ENCODE peak calls at places on chromosome 12, in five cellular contexts. Z, C, V, R and Q are unnamed samples.

GRCh38 chr12:130526813-130527212 is 189.1 kb downstream of the PIWIL1 start:
- DNase-seq in Z (peak), C (peak), V (no peak), R (peak), Q (no peak)

GRCh38 chr12:5770727-5771126 is 174.3 kb downstream of the ANO2 start:
- DNase-seq in Z (no peak), C (no peak), V (no peak), R (no peak), Q (no peak)

GRCh38 chr12:12976366-12976765 is 23.7 kb downstream of the HEBP1 start:
- DNase-seq in Z (no peak), C (no peak), V (peak), R (no peak), Q (peak)

GRCh38 chr12:104219361-104219892 is 3.8 kb downstream of the TXNRD1 start:
- DNase-seq in Z (no peak), C (no peak), V (peak), R (no peak), Q (peak)

GRCh38 chr12:98332626-98333025 is 182.8 kb upstream of the TMPO start:
- DNase-seq in Z (no peak), C (no peak), V (no peak), R (no peak), Q (no peak)

GRCh38 chr12:119693006-119693405 is 25.1 kb downstream of the PRKAB1 start:
- DNase-seq in Z (no peak), C (no peak), V (no peak), R (no peak), Q (peak)

GRCh38 chr12:49342914-49343731 is 3.6 kb upstream of the DNAJC22 start:
- DNase-seq in Z (no peak), C (peak), V (no peak), R (no peak), Q (no peak)

GRCh38 chr12:109310247-109311125 is 1.4 kb upstream of the FOXN4 start:
- DNase-seq in Z (no peak), C (no peak), V (no peak), R (peak), Q (no peak)

GRCh38 chr12:71865166-71865713 is 25.7 kb downstream of the TBC1D15 start:
- DNase-seq in Z (no peak), C (no peak), V (no peak), R (no peak), Q (peak)

GRCh38 chr12:120453977-120454376 is 7.7 kb downstream of the GATC start:
- DNase-seq in Z (no peak), C (no peak), V (no peak), R (no peak), Q (peak)

GRCh38 chr12:28909291-28909690 is 239.8 kb upstream of the FAR2 start:
- DNase-seq in Z (no peak), C (no peak), V (no peak), R (no peak), Q (no peak)

GRCh38 chr12:105485321-105485910 is 154.9 kb downstream of the C12orf75 start:
- DNase-seq in Z (no peak), C (no peak), V (peak), R (no peak), Q (peak)

GRCh38 chr12:56334490-56334793 is 642 bp upstream of the PAN2 start:
- DNase-seq in Z (no peak), C (no peak), V (no peak), R (no peak), Q (no peak)

GRCh38 chr12:110370732-110371141 is 32.8 kb downstream of the ANAPC7 start:
- DNase-seq in Z (no peak), C (peak), V (no peak), R (no peak), Q (no peak)

GRCh38 chr12:84150226-84150625 is 762.4 kb downstream of the SLC6A15 start:
- DNase-seq in Z (no peak), C (no peak), V (no peak), R (no peak), Q (no peak)

GRCh38 chr12:131612092-131612755 is 98.7 kb upstream of the SFSWAP start:
- DNase-seq in Z (no peak), C (no peak), V (no peak), R (no peak), Q (no peak)

GRCh38 chr12:121800694-121801600 is 2.9 kb upstream of the SETD1B start:
- DNase-seq in Z (no peak), C (peak), V (peak), R (no peak), Q (peak)

GRCh38 chr12:84046869-84047268 is 865.7 kb downstream of the SLC6A15 start:
- DNase-seq in Z (no peak), C (no peak), V (no peak), R (no peak), Q (no peak)

GRCh38 chr12:99706736-99707473 is 59.4 kb downstream of the GARIN6 start:
- DNase-seq in Z (no peak), C (no peak), V (peak), R (no peak), Q (no peak)

GRCh38 chr12:15928345-15928744 is 17.2 kb downstream of the DERA start:
- DNase-seq in Z (no peak), C (no peak), V (peak), R (no peak), Q (peak)

GRCh38 chr12:118044075-118044474 is 16.9 kb downstream of the WSB2 start:
- DNase-seq in Z (no peak), C (no peak), V (no peak), R (no peak), Q (peak)

GRCh38 chr12:13211191-13211858 is 14.8 kb downstream of the EMP1 start:
- DNase-seq in Z (no peak), C (no peak), V (no peak), R (no peak), Q (peak)

GRCh38 chr12:56230449-56231183 is 765 bp downstream of the SLC39A5 start:
- DNase-seq in Z (no peak), C (peak), V (no peak), R (no peak), Q (no peak)

GRCh38 chr12:127600211-127600610 is 666.8 kb upstream of the TMEM132C start:
- DNase-seq in Z (no peak), C (no peak), V (no peak), R (no peak), Q (no peak)

GRCh38 chr12:47686645-47687240 is 19.1 kb downstream of the RPAP3 start:
- DNase-seq in Z (peak), C (no peak), V (no peak), R (no peak), Q (peak)

GRCh38 chr12:10364839-10365681 is 24.8 kb downstream of the KLRK1 start:
- DNase-seq in Z (peak), C (peak), V (peak), R (no peak), Q (peak)
- H2BK5ac ChIP-seq in Z (no peak), C (no peak), V (peak), R (peak), Q (peak)

GRCh38 chr12:39807043-39807442 is 187.4 kb upstream of the ABCD2 start:
- DNase-seq in Z (no peak), C (peak), V (no peak), R (no peak), Q (peak)
- H2BK12ac ChIP-seq in Z (no peak), C (no peak), V (no peak), R (no peak), Q (no peak)

GRCh38 chr12:11688379-11688778 is 38.9 kb downstream of the ETV6 start:
- DNase-seq in Z (no peak), C (no peak), V (no peak), R (no peak), Q (no peak)
- H2BK5ac ChIP-seq in Z (no peak), C (no peak), V (peak), R (peak), Q (no peak)

DNA sequence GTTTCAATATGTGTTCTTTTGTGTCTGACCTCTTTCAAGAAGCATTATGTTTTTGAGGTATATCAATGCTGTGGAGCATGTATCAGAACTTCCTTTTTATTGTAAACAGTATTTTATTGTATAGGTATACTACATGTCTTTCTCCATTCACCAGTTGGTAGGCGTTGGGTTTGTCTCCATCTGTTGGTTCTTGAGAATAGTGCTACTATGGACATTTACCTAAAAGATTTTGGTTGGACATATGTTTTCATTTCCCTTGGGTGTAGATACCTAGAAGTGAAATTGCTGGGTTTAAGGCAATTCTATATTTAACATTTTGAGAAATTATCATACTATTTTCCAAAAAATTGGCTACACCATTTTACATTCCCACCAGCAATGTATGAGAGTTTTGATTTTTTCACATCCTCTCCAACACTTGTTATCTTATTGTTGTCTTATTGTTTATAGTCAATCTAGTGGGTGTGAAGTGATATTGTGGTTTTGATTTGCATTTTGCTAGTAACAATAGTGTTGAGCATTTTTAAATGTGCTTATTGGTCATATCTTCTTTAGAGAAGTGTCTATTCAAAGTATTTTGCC is 409.2 kb downstream of the IPO8 start:
- DNase-seq in Z (peak), C (no peak), V (no peak), R (no peak), Q (peak)
- H2BK12ac ChIP-seq in Z (no peak), C (no peak), V (no peak), R (no peak), Q (no peak)

GRCh38 chr12:116177017-116177416 is 100.5 kb downstream of the MED13L start:
- DNase-seq in Z (no peak), C (no peak), V (no peak), R (no peak), Q (no peak)
- H2BK5ac ChIP-seq in Z (no peak), C (no peak), V (no peak), R (no peak), Q (no peak)